ENCODE peak calls at places on chromosomes 5 and 9, in five cellular contexts. One of them, this sample, is unnamed.

GRCh38 chr9:127574089-127574921 is 37.8 kb upstream of the STXBP1 start:
- DNase-seq in AG04449: no peak
- DNase-seq in nucleus accumbens: peak
- DNase-seq in activated CD4-positive, CD25-positive, alpha-beta regulatory T cell treated with anti-CD3 and anti-CD28 coated beads, Interleukin-2, amount 50 U/mL, for 16 hours: no peak
- DNase-seq in central memory CD8-positive, alpha-beta T cell: no peak
- DNase-seq in this sample: no peak

GRCh38 chr5:9564752-9565151 is 18.9 kb upstream of the SEMA5A start:
- DNase-seq in AG04449: no peak
- DNase-seq in nucleus accumbens: no peak
- DNase-seq in activated CD4-positive, CD25-positive, alpha-beta regulatory T cell treated with anti-CD3 and anti-CD28 coated beads, Interleukin-2, amount 50 U/mL, for 16 hours: no peak
- DNase-seq in central memory CD8-positive, alpha-beta T cell: no peak
- DNase-seq in this sample: no peak

GRCh38 chr9:114837923-114838322 is 32.1 kb upstream of the TNFSF15 start:
- DNase-seq in AG04449: no peak
- DNase-seq in nucleus accumbens: no peak
- DNase-seq in activated CD4-positive, CD25-positive, alpha-beta regulatory T cell treated with anti-CD3 and anti-CD28 coated beads, Interleukin-2, amount 50 U/mL, for 16 hours: no peak
- DNase-seq in central memory CD8-positive, alpha-beta T cell: no peak
- DNase-seq in this sample: no peak

GRCh38 chr9:133160742-133161541 is 2.8 kb downstream of the GBGT1 start:
- DNase-seq in AG04449: no peak
- DNase-seq in nucleus accumbens: peak
- DNase-seq in activated CD4-positive, CD25-positive, alpha-beta regulatory T cell treated with anti-CD3 and anti-CD28 coated beads, Interleukin-2, amount 50 U/mL, for 16 hours: no peak
- DNase-seq in central memory CD8-positive, alpha-beta T cell: no peak
- DNase-seq in this sample: no peak

GRCh38 chr5:176748073-176748966 is 62.0 kb upstream of the UNC5A start:
- DNase-seq in AG04449: no peak
- DNase-seq in nucleus accumbens: no peak
- DNase-seq in activated CD4-positive, CD25-positive, alpha-beta regulatory T cell treated with anti-CD3 and anti-CD28 coated beads, Interleukin-2, amount 50 U/mL, for 16 hours: no peak
- DNase-seq in central memory CD8-positive, alpha-beta T cell: no peak
- DNase-seq in this sample: no peak

GRCh38 chr9:92406506-92406905 is 2.1 kb upstream of the OGN start:
- DNase-seq in AG04449: no peak
- DNase-seq in nucleus accumbens: peak
- DNase-seq in activated CD4-positive, CD25-positive, alpha-beta regulatory T cell treated with anti-CD3 and anti-CD28 coated beads, Interleukin-2, amount 50 U/mL, for 16 hours: peak
- DNase-seq in central memory CD8-positive, alpha-beta T cell: no peak
- DNase-seq in this sample: no peak

GRCh38 chr5:14184725-14185124 is 41.6 kb downstream of the TRIO start:
- DNase-seq in AG04449: no peak
- DNase-seq in nucleus accumbens: no peak
- DNase-seq in activated CD4-positive, CD25-positive, alpha-beta regulatory T cell treated with anti-CD3 and anti-CD28 coated beads, Interleukin-2, amount 50 U/mL, for 16 hours: no peak
- DNase-seq in central memory CD8-positive, alpha-beta T cell: no peak
- DNase-seq in this sample: no peak

GRCh38 chr5:151686673-151687378 is at the start of gene SPARC:
- DNase-seq in AG04449: peak
- DNase-seq in nucleus accumbens: peak
- DNase-seq in activated CD4-positive, CD25-positive, alpha-beta regulatory T cell treated with anti-CD3 and anti-CD28 coated beads, Interleukin-2, amount 50 U/mL, for 16 hours: no peak
- DNase-seq in central memory CD8-positive, alpha-beta T cell: no peak
- DNase-seq in this sample: no peak

GRCh38 chr9:88949425-88949824 is 41.8 kb upstream of the S1PR3 start:
- DNase-seq in AG04449: no peak
- DNase-seq in nucleus accumbens: peak
- DNase-seq in activated CD4-positive, CD25-positive, alpha-beta regulatory T cell treated with anti-CD3 and anti-CD28 coated beads, Interleukin-2, amount 50 U/mL, for 16 hours: no peak
- DNase-seq in central memory CD8-positive, alpha-beta T cell: no peak
- DNase-seq in this sample: no peak

GRCh38 chr9:69171517-69171916 is 2.6 kb upstream of the TJP2 start:
- DNase-seq in AG04449: no peak
- DNase-seq in nucleus accumbens: no peak
- DNase-seq in activated CD4-positive, CD25-positive, alpha-beta regulatory T cell treated with anti-CD3 and anti-CD28 coated beads, Interleukin-2, amount 50 U/mL, for 16 hours: no peak
- DNase-seq in central memory CD8-positive, alpha-beta T cell: no peak
- DNase-seq in this sample: no peak

GRCh38 chr5:142095035-142095434 is 13.5 kb upstream of the NDFIP1 start:
- DNase-seq in AG04449: no peak
- DNase-seq in nucleus accumbens: no peak
- DNase-seq in activated CD4-positive, CD25-positive, alpha-beta regulatory T cell treated with anti-CD3 and anti-CD28 coated beads, Interleukin-2, amount 50 U/mL, for 16 hours: peak
- DNase-seq in central memory CD8-positive, alpha-beta T cell: no peak
- DNase-seq in this sample: peak

GRCh38 chr5:78009937-78010527 is 233.9 kb upstream of the TBCA start:
- DNase-seq in AG04449: peak
- DNase-seq in nucleus accumbens: no peak
- DNase-seq in activated CD4-positive, CD25-positive, alpha-beta regulatory T cell treated with anti-CD3 and anti-CD28 coated beads, Interleukin-2, amount 50 U/mL, for 16 hours: no peak
- DNase-seq in central memory CD8-positive, alpha-beta T cell: no peak
- DNase-seq in this sample: no peak

GRCh38 chr9:13791816-13792215 is 512.3 kb upstream of the MPDZ start:
- DNase-seq in AG04449: no peak
- DNase-seq in nucleus accumbens: no peak
- DNase-seq in activated CD4-positive, CD25-positive, alpha-beta regulatory T cell treated with anti-CD3 and anti-CD28 coated beads, Interleukin-2, amount 50 U/mL, for 16 hours: no peak
- DNase-seq in central memory CD8-positive, alpha-beta T cell: no peak
- DNase-seq in this sample: no peak

GRCh38 chr9:36961051-36961450 is 73.0 kb downstream of the PAX5 start:
- DNase-seq in AG04449: no peak
- DNase-seq in nucleus accumbens: no peak
- DNase-seq in activated CD4-positive, CD25-positive, alpha-beta regulatory T cell treated with anti-CD3 and anti-CD28 coated beads, Interleukin-2, amount 50 U/mL, for 16 hours: no peak
- DNase-seq in central memory CD8-positive, alpha-beta T cell: no peak
- DNase-seq in this sample: no peak

GRCh38 chr5:148730272-148730954 is 76.1 kb upstream of the HTR4 start:
- DNase-seq in AG04449: peak
- DNase-seq in nucleus accumbens: no peak
- DNase-seq in activated CD4-positive, CD25-positive, alpha-beta regulatory T cell treated with anti-CD3 and anti-CD28 coated beads, Interleukin-2, amount 50 U/mL, for 16 hours: no peak
- DNase-seq in central memory CD8-positive, alpha-beta T cell: no peak
- DNase-seq in this sample: no peak

GRCh38 chr9:136142416-136142800 is 23.7 kb upstream of the TMEM250 start:
- DNase-seq in AG04449: no peak
- DNase-seq in nucleus accumbens: no peak
- DNase-seq in activated CD4-positive, CD25-positive, alpha-beta regulatory T cell treated with anti-CD3 and anti-CD28 coated beads, Interleukin-2, amount 50 U/mL, for 16 hours: no peak
- DNase-seq in central memory CD8-positive, alpha-beta T cell: no peak
- DNase-seq in this sample: no peak

GRCh38 chr5:129098488-129099183 is 4.1 kb downstream of the ISOC1 start:
- DNase-seq in AG04449: no peak
- DNase-seq in nucleus accumbens: no peak
- DNase-seq in activated CD4-positive, CD25-positive, alpha-beta regulatory T cell treated with anti-CD3 and anti-CD28 coated beads, Interleukin-2, amount 50 U/mL, for 16 hours: no peak
- DNase-seq in central memory CD8-positive, alpha-beta T cell: no peak
- DNase-seq in this sample: no peak

GRCh38 chr9:18245911-18246310 is 228.0 kb upstream of the ADAMTSL1 start:
- DNase-seq in AG04449: no peak
- DNase-seq in nucleus accumbens: no peak
- DNase-seq in activated CD4-positive, CD25-positive, alpha-beta regulatory T cell treated with anti-CD3 and anti-CD28 coated beads, Interleukin-2, amount 50 U/mL, for 16 hours: no peak
- DNase-seq in central memory CD8-positive, alpha-beta T cell: no peak
- DNase-seq in this sample: no peak

GRCh38 chr5:35938518-35939227 is at the start of gene CAPSL:
- DNase-seq in AG04449: no peak
- DNase-seq in nucleus accumbens: peak
- DNase-seq in activated CD4-positive, CD25-positive, alpha-beta regulatory T cell treated with anti-CD3 and anti-CD28 coated beads, Interleukin-2, amount 50 U/mL, for 16 hours: no peak
- DNase-seq in central memory CD8-positive, alpha-beta T cell: no peak
- DNase-seq in this sample: no peak

GRCh38 chr9:68978501-68978900 is 35.4 kb downstream of the PRKACG start:
- DNase-seq in AG04449: no peak
- DNase-seq in nucleus accumbens: no peak
- DNase-seq in activated CD4-positive, CD25-positive, alpha-beta regulatory T cell treated with anti-CD3 and anti-CD28 coated beads, Interleukin-2, amount 50 U/mL, for 16 hours: no peak
- DNase-seq in central memory CD8-positive, alpha-beta T cell: no peak
- DNase-seq in this sample: no peak

GRCh38 chr5:14574891-14575496 is 6.6 kb upstream of the OTULINL start:
- DNase-seq in AG04449: no peak
- DNase-seq in nucleus accumbens: no peak
- DNase-seq in activated CD4-positive, CD25-positive, alpha-beta regulatory T cell treated with anti-CD3 and anti-CD28 coated beads, Interleukin-2, amount 50 U/mL, for 16 hours: no peak
- DNase-seq in central memory CD8-positive, alpha-beta T cell: no peak
- DNase-seq in this sample: no peak